ENCODE peak calls at places on chromosomes 3 and 15, in nine cellular contexts. G is uterus, L is gastrocnemius medialis, D is neural progenitor cell, Q is left ventricle myocardium inferior, I is neuronal stem cell, R is A549, K is tibial nerve, O is thyroid gland. T is an unnamed sample. For H3K4me1, the result is how much of the 10 kb centered on the place peaks cover.

GRCh38 chr3:33061782-33062181 is 35.2 kb downstream of the GLB1 start:
- DNase-seq in R (no peak), G (no peak), L (no peak), Q (no peak), D (no peak), O (no peak), K (no peak), I (no peak), T (no peak)

GRCh38 chr3:105274958-105275357 is 91.8 kb upstream of the ALCAM start:
- DNase-seq in R (peak), Q (no peak), K (no peak), G (no peak), O (no peak), D (no peak), L (no peak), I (no peak), T (no peak)

GRCh38 chr3:128727996-128728395 is 2.0 kb downstream of the RAB7A start:
- DNase-seq in Q (no peak), O (no peak), R (no peak), G (no peak), D (no peak), L (no peak), K (no peak), I (no peak), T (no peak)

GRCh38 chr3:141489184-141489583 is 2.4 kb downstream of the RASA2 start:
- DNase-seq in R (no peak), K (no peak), Q (no peak), G (no peak), O (no peak), L (no peak), I (no peak), D (no peak), T (no peak)

GRCh38 chr15:93730724-93731123 is 500.6 kb upstream of the MCTP2 start:
- DNase-seq in O (no peak), R (no peak), L (no peak), I (no peak), D (no peak), Q (no peak), G (no peak), K (no peak), T (no peak)

GRCh38 chr3:119206611-119207511 is 33.5 kb downstream of the UPK1B start:
- DNase-seq in O (no peak), D (peak), L (no peak), G (no peak), R (peak), I (no peak), K (no peak), Q (no peak), T (no peak)

GRCh38 chr3:1196997-1197396 is 104.2 kb downstream of the CNTN6 start:
- DNase-seq in G (no peak), Q (no peak), R (no peak), I (peak), K (no peak), L (no peak), O (no peak), D (peak), T (no peak)

GRCh38 chr3:157127831-157128767 is 31.8 kb downstream of the CCNL1 start:
- DNase-seq in O (peak), R (peak), G (peak), Q (no peak), D (no peak), I (no peak), L (no peak), K (no peak), T (peak)

GRCh38 chr15:37100109-37100873 is at the start of gene MEIS2:
- DNase-seq in L (peak), Q (peak), I (peak), O (peak), G (peak), D (peak), K (peak), R (peak), T (peak)

GRCh38 chr15:101008158-101009139 is 89.3 kb downstream of the LRRK1 start:
- DNase-seq in K (peak), G (peak), O (peak), L (peak), I (peak), R (peak), Q (peak), D (peak), T (peak)

GRCh38 chr3:101853465-101853864 is 4.2 kb downstream of the NFKBIZ start:
- DNase-seq in I (no peak), D (no peak), R (no peak), O (no peak), L (no peak), G (no peak), Q (no peak), K (no peak), T (no peak)
- H3K4me1 ChIP-seq in I (under half), D (under half), R (under half), O (under half), L (under half), G (under half), Q (half or more), K (half or more), T (under half)

DNA sequence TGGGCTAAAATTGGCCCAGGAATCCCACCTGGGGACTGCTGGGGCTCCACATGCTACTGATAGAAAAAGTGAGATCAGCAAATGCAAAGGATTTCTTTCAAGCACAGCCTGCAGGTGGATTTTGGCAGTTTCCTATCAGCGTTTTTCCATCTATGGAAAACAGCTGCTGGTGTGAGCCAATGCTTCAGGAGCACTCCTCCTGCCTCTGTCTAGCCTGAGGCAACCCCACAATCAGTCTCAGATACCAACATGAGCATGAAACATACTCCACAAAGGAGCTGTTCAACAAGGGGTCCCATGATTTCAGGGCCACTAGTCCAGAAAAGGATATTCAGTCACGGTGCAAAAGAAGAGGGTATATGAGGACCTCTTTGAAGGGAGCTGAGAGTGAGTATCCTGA is 311.5 kb upstream of the THBS1 start:
- DNase-seq in R (no peak), K (no peak), L (no peak), O (no peak), Q (no peak), G (no peak), I (no peak), D (no peak), T (no peak)
- H3K4me1 ChIP-seq in R (under half), K (under half), L (under half), O (under half), Q (under half), G (under half), I (under half), D (under half), T (under half)

GRCh38 chr3:29143151-29143550 is 137.7 kb upstream of the RBMS3 start:
- DNase-seq in Q (no peak), R (no peak), O (no peak), K (no peak), D (no peak), I (no peak), G (no peak), L (no peak), T (no peak)

GRCh38 chr3:29144361-29144760 is 136.5 kb upstream of the RBMS3 start:
- DNase-seq in I (no peak), D (no peak), R (no peak), K (no peak), O (no peak), L (no peak), Q (no peak), G (no peak), T (no peak)

GRCh38 chr3:29141912-29142262 is 139.0 kb upstream of the RBMS3 start:
- DNase-seq in R (no peak), D (no peak), K (no peak), I (no peak), G (no peak), Q (no peak), O (no peak), L (no peak), T (no peak)

GRCh38 chr3:29144807-29145206 is 136.1 kb upstream of the RBMS3 start:
- DNase-seq in L (peak), R (peak), K (peak), I (no peak), Q (peak), G (peak), O (no peak), D (peak), T (peak)

DNA sequence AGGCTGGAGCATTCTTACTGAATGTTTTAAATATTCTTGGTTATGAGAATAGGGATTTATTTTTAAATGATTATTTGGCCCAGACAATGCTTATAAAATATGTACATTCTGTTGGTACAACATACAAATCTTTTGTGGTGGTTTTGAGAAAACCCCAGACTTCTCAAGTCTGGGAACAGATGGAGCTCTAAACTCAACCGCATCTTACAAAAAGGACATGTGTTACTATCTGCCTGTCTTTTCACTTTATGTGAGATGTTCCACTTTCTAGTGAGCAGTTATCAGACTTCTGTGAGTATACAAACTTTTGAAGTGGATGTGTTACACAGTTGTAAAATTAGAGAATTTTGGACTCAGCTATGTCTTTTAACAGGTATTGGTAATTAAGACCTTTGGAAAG is 135.5 kb upstream of the RBMS3 start:
- DNase-seq in D (no peak), Q (no peak), K (no peak), I (no peak), O (no peak), R (no peak), G (no peak), L (no peak), T (no peak)
- H3K4me1 ChIP-seq in D (under half), Q (under half), K (under half), I (under half), O (under half), R (under half), G (under half), L (under half), T (under half)

GRCh38 chr3:15805756-15806266 is 8.0 kb upstream of the ANKRD28 start:
- DNase-seq in I (no peak), G (no peak), K (no peak), Q (no peak), L (no peak), O (no peak), R (peak), D (no peak), T (no peak)
- H3K4me1 ChIP-seq in I (under half), G (under half), K (under half), Q (under half), L (under half), O (under half), R (under half), D (under half), T (under half)

GRCh38 chr3:58331593-58332152 is 1.0 kb upstream of the PXK start:
- DNase-seq in I (no peak), D (no peak), K (no peak), G (no peak), R (no peak), Q (no peak), O (peak), L (no peak), T (no peak)

GRCh38 chr3:58329922-58330413 is 2.7 kb upstream of the PXK start:
- DNase-seq in D (no peak), R (no peak), I (no peak), G (no peak), L (no peak), Q (no peak), K (no peak), O (no peak), T (no peak)

GRCh38 chr3:58334013-58334321 is 1.3 kb downstream of the PXK start:
- DNase-seq in I (no peak), D (peak), K (no peak), R (no peak), L (no peak), G (no peak), O (no peak), Q (no peak), T (no peak)

GRCh38 chr3:58333206-58334012 is 717 bp downstream of the PXK start:
- DNase-seq in I (peak), D (peak), L (no peak), G (peak), K (no peak), Q (no peak), R (peak), O (peak), T (no peak)

DNA sequence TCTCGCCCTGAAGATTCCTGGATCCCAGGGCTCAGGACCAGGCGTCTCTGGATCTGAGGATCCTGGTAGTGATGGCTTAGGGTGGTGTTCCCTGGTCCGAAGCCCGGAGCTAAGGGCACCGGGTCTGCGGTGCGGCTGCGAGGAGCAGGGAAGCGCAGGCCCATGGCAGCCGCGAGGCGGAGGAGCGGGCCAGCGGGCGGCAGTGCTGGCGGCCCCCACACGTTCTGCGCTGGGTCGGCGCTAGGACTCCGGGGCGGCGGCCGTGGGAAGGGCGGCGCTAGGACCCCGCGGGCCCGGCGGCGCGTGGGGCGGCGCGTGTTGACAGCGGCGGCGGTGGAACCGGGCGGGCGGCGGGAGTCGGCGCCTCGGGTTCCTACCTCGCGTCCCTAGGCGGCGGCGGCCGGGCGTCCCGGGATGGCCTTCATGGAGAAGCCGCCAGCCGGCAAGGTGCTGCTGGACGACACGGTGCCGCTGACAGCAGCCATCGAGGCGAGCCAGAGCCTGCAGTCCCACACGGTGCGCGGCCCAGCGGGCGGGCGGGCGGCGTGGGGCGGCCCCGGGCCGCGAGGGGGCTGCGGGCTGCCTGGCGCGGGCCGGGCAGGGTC is at the start of gene PXK:
- DNase-seq in O (peak), D (peak), R (peak), Q (peak), L (peak), G (peak), K (peak), I (peak), T (peak)
- H3K4me1 ChIP-seq in O (half or more), D (under half), R (under half), Q (under half), L (under half), G (under half), K (half or more), I (under half), T (under half)

GRCh38 chr3:13040381-13041074 is 32.7 kb downstream of the IQSEC1 start:
- DNase-seq in Q (no peak), R (no peak), K (no peak), L (no peak), D (peak), I (no peak), G (no peak), O (no peak), T (no peak)

GRCh38 chr3:13041113-13041776 is 32.0 kb downstream of the IQSEC1 start:
- DNase-seq in O (no peak), G (no peak), R (no peak), L (no peak), I (no peak), D (no peak), Q (no peak), K (no peak), T (no peak)

GRCh38 chr3:13042932-13043275 is 30.3 kb downstream of the IQSEC1 start:
- DNase-seq in Q (no peak), G (no peak), K (no peak), O (no peak), I (no peak), D (peak), L (no peak), R (no peak), T (no peak)

GRCh38 chr3:13043656-13044055 is 29.6 kb downstream of the IQSEC1 start:
- DNase-seq in D (no peak), I (no peak), R (no peak), O (no peak), L (no peak), K (no peak), Q (no peak), G (no peak), T (no peak)

DNA sequence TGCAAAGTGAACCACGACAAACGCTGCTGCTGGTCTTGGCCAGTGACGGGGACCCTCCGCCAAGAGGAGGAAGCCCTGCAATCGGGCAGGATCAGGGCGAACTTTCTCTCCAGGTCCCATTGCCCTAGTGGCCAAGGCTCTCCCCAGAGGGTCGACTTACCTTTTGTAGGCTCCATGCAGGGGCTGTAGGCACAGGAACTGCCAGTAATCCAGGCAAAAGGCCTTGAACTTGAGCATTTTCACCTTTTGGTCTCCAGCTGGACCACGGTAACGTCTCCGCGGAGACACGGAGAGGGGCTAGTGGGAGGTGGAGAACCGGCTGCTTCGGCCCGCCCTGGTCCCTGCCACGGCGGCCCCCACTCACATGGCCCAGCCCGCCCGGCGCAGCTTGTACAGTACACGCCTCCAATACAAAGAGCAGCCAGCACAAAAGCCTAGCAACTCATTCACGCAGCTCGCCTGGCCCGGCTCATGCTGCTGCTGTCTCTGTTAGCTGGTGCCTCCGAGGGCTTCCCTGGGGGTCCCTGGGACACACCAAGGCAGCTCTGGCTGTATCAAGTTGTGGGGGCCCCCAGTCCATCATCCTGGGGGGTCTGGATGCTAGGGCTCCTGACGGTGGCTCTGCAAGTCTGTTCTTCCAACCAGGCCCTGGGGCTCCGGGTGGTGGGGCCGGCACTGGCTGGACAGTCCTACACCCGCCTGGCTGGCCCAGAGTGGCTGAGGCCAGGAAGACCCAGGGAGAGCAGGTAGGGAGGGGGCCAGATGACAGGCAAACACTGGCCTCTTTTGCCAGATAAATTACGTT is 30.9 kb downstream of the IQSEC1 start:
- DNase-seq in R (no peak), K (no peak), G (no peak), D (peak), O (no peak), I (no peak), Q (no peak), L (no peak), T (no peak)
- H3K4me1 ChIP-seq in R (under half), K (under half), G (under half), D (half or more), O (under half), I (half or more), Q (under half), L (under half), T (under half)

DNA sequence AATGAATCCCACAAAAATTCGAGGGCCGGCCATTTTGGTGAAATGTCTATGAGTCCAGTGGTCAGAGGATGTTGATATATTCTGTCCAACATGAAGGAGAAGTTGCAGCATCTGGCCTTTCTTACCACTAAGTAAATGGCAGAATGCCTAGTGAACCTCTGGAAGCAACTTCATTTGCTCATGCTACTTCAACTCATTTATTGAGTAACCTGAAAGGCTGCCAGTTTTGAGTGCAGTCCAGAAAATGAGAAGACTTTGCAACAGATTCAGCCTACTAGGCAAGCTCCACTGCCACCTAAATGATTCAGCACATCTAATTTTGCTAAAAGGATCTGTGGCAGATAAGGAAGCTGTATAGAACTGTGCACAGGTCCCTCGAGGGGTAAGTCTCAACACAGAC is 265.0 kb downstream of the OPA1 start:
- DNase-seq in I (no peak), Q (no peak), O (peak), R (peak), D (no peak), L (peak), K (peak), G (no peak), T (no peak)
- H3K4me1 ChIP-seq in I (under half), Q (under half), O (under half), R (under half), D (under half), L (under half), K (under half), G (under half), T (under half)

GRCh38 chr3:20478407-20478806 is 292.4 kb upstream of the SGO1 start:
- DNase-seq in G (no peak), K (no peak), I (no peak), R (no peak), O (no peak), Q (no peak), L (no peak), D (no peak), T (no peak)
- H3K4me1 ChIP-seq in G (under half), K (under half), I (under half), R (under half), O (under half), Q (under half), L (under half), D (under half), T (under half)

GRCh38 chr3:168889666-168890065 is 773.8 kb downstream of the MECOM start:
- DNase-seq in D (no peak), G (no peak), O (no peak), R (no peak), I (no peak), L (no peak), Q (no peak), K (no peak), T (no peak)
- H3K4me1 ChIP-seq in D (under half), G (under half), O (under half), R (under half), I (under half), L (under half), Q (under half), K (under half), T (under half)

T was measured in adrenal gland.